ENCODE peak calls at places on chromosomes 6 and 20, in nine cellular contexts. One of them, this sample, is unnamed.

GRCh38 chr20:11496382-11496781 is 421.3 kb upstream of the BTBD3 start:
- DNase-seq in CD4-positive, alpha-beta T cell: no peak
- DNase-seq in endothelial cell: no peak
- DNase-seq in astrocyte of the spinal cord: no peak
- DNase-seq in ovary: no peak
- DNase-seq in neural progenitor cell: peak
- DNase-seq in HFFc6: no peak
- DNase-seq in BE2C: no peak
- DNase-seq in tibial nerve: no peak
- DNase-seq in this sample: no peak

GRCh38 chr6:136753624-136754023 is 38.7 kb downstream of the MAP3K5 start:
- DNase-seq in CD4-positive, alpha-beta T cell: peak
- DNase-seq in endothelial cell: no peak
- DNase-seq in astrocyte of the spinal cord: no peak
- DNase-seq in ovary: no peak
- DNase-seq in neural progenitor cell: no peak
- DNase-seq in HFFc6: no peak
- DNase-seq in BE2C: no peak
- DNase-seq in tibial nerve: no peak
- DNase-seq in this sample: no peak

GRCh38 chr20:41169791-41170351 is 32.5 kb downstream of the PLCG1 start:
- DNase-seq in CD4-positive, alpha-beta T cell: peak
- DNase-seq in endothelial cell: no peak
- DNase-seq in astrocyte of the spinal cord: peak
- DNase-seq in ovary: peak
- DNase-seq in neural progenitor cell: no peak
- DNase-seq in HFFc6: peak
- DNase-seq in BE2C: no peak
- DNase-seq in tibial nerve: no peak
- DNase-seq in this sample: no peak

GRCh38 chr6:158286413-158286812 is 25.9 kb upstream of the TULP4 start:
- DNase-seq in CD4-positive, alpha-beta T cell: no peak
- DNase-seq in endothelial cell: no peak
- DNase-seq in astrocyte of the spinal cord: peak
- DNase-seq in ovary: no peak
- DNase-seq in neural progenitor cell: no peak
- DNase-seq in HFFc6: peak
- DNase-seq in BE2C: no peak
- DNase-seq in tibial nerve: no peak
- DNase-seq in this sample: no peak

GRCh38 chr20:48880936-48881657 is 40.4 kb upstream of the ARFGEF2 start:
- DNase-seq in CD4-positive, alpha-beta T cell: no peak
- DNase-seq in endothelial cell: no peak
- DNase-seq in astrocyte of the spinal cord: no peak
- DNase-seq in ovary: no peak
- DNase-seq in neural progenitor cell: no peak
- DNase-seq in HFFc6: no peak
- DNase-seq in BE2C: no peak
- DNase-seq in tibial nerve: no peak
- DNase-seq in this sample: no peak

GRCh38 chr20:37351689-37352610 is 6.0 kb downstream of the SRC start:
- DNase-seq in CD4-positive, alpha-beta T cell: no peak
- DNase-seq in endothelial cell: no peak
- DNase-seq in astrocyte of the spinal cord: no peak
- DNase-seq in ovary: no peak
- DNase-seq in neural progenitor cell: no peak
- DNase-seq in HFFc6: no peak
- DNase-seq in BE2C: no peak
- DNase-seq in tibial nerve: no peak
- DNase-seq in this sample: no peak

GRCh38 chr6:55898342-55898741 is 23.0 kb upstream of the BMP5 start:
- DNase-seq in CD4-positive, alpha-beta T cell: no peak
- DNase-seq in endothelial cell: no peak
- DNase-seq in astrocyte of the spinal cord: peak
- DNase-seq in ovary: no peak
- DNase-seq in neural progenitor cell: no peak
- DNase-seq in HFFc6: no peak
- DNase-seq in BE2C: no peak
- DNase-seq in tibial nerve: no peak
- DNase-seq in this sample: no peak

GRCh38 chr6:107866606-107867301 is 42.6 kb upstream of the SCML4 start:
- DNase-seq in CD4-positive, alpha-beta T cell: no peak
- DNase-seq in endothelial cell: peak
- DNase-seq in astrocyte of the spinal cord: peak
- DNase-seq in ovary: no peak
- DNase-seq in neural progenitor cell: peak
- DNase-seq in HFFc6: peak
- DNase-seq in BE2C: no peak
- DNase-seq in tibial nerve: no peak
- DNase-seq in this sample: no peak

GRCh38 chr6:134826889-134827737 is 122.8 kb downstream of the ALDH8A1 start:
- DNase-seq in CD4-positive, alpha-beta T cell: no peak
- DNase-seq in endothelial cell: no peak
- DNase-seq in astrocyte of the spinal cord: peak
- DNase-seq in ovary: peak
- DNase-seq in neural progenitor cell: no peak
- DNase-seq in HFFc6: peak
- DNase-seq in BE2C: peak
- DNase-seq in tibial nerve: peak
- DNase-seq in this sample: no peak
- TF ChIP-seq CTCF in CD4-positive, alpha-beta T cell: no peak
- TF ChIP-seq CTCF in endothelial cell: no peak
- TF ChIP-seq CTCF in astrocyte of the spinal cord: no peak
- TF ChIP-seq CTCF in ovary: peak
- TF ChIP-seq CTCF in neural progenitor cell: no peak
- TF ChIP-seq CTCF in HFFc6: peak
- TF ChIP-seq CTCF in BE2C: no peak
- TF ChIP-seq CTCF in tibial nerve: no peak
- TF ChIP-seq CTCF in this sample: no peak

GRCh38 chr6:163579880-163580295 is 165.4 kb downstream of the QKI start:
- DNase-seq in CD4-positive, alpha-beta T cell: no peak
- DNase-seq in endothelial cell: no peak
- DNase-seq in astrocyte of the spinal cord: peak
- DNase-seq in ovary: no peak
- DNase-seq in neural progenitor cell: peak
- DNase-seq in HFFc6: no peak
- DNase-seq in BE2C: no peak
- DNase-seq in tibial nerve: no peak
- DNase-seq in this sample: no peak
- TF ChIP-seq CTCF in CD4-positive, alpha-beta T cell: no peak
- TF ChIP-seq CTCF in endothelial cell: no peak
- TF ChIP-seq CTCF in astrocyte of the spinal cord: peak
- TF ChIP-seq CTCF in ovary: no peak
- TF ChIP-seq CTCF in neural progenitor cell: peak
- TF ChIP-seq CTCF in HFFc6: no peak
- TF ChIP-seq CTCF in BE2C: no peak
- TF ChIP-seq CTCF in tibial nerve: peak
- TF ChIP-seq CTCF in this sample: no peak

DNA sequence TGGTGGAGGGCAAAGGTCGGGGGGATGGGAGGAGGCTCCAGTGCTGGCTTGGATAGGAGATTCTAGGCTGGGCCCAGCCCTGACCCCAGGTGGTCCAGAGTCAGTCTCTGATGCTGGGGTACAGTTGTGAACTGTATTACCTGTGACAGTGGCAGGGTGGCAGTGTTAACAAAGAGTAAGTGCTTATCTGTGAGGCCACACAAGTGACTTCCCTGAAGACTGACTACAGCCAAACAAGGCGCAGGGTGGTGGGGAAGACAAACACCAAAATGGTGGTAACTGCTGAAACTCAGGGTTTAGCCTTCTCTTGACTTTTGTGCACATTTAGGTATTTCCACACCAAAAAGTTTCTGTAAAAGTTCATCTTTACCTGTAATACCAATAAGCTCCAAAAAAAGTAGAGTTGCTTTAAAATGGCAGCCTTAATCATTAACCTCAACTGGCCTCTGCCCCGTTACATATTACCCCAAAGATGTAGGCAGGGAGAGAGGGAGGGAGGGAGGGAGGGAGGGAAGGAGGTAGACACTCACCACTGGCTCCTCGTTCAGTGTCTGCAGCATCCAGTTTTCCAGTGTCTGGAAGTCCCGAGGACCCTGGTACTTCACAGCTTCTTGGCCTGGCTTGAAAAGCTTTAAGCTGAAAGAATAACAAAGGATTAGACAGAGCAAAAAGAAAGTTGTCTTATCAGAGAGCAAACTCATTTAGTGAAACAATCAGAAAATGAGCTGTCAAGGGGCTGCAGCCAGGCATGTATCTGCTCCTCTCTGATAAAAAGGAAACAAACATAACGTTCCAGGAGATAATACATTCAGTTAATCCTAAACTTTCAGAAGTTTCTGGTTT is 11.3 kb downstream of the TXNDC5 start:
- DNase-seq in CD4-positive, alpha-beta T cell: no peak
- DNase-seq in endothelial cell: no peak
- DNase-seq in astrocyte of the spinal cord: no peak
- DNase-seq in ovary: no peak
- DNase-seq in neural progenitor cell: peak
- DNase-seq in HFFc6: no peak
- DNase-seq in BE2C: no peak
- DNase-seq in tibial nerve: no peak
- DNase-seq in this sample: no peak
- TF ChIP-seq CTCF in CD4-positive, alpha-beta T cell: no peak
- TF ChIP-seq CTCF in endothelial cell: no peak
- TF ChIP-seq CTCF in astrocyte of the spinal cord: no peak
- TF ChIP-seq CTCF in ovary: no peak
- TF ChIP-seq CTCF in neural progenitor cell: peak
- TF ChIP-seq CTCF in HFFc6: no peak
- TF ChIP-seq CTCF in BE2C: peak
- TF ChIP-seq CTCF in tibial nerve: no peak
- TF ChIP-seq CTCF in this sample: no peak

DNA sequence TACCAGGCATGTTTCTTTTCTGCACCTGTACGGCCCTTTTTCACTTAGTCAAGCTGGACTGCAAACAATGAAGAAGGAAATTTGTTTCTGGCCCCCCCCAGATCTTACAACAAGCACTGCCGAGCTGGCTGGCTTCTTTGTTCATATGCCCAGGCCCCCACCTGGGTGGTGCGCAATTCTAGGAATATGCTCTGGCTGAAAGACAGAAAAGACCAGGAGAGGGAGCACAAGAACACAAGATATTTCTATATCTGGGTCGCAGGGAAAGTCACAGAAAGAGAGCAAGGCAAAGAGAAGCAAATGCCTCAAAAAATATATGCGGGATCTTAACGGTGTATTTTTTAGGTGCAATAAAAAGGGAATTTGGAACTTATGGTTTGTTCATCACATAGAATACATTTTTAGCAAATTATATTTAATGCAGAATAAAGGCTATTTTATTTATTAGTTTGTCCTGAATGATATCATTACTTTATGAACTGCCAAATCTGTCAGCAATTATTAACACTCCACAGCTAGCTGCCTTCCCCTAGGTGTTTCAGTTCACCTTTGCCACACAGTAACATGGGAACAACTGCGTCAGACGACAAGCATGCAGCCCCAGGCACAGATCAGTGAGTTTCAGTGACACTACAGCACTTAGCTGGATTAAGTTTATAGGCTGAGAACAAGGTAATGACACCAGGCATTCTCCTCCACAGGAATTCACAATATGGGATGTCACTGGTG is 76.5 kb downstream of the GJA10 start:
- DNase-seq in CD4-positive, alpha-beta T cell: no peak
- DNase-seq in endothelial cell: peak
- DNase-seq in astrocyte of the spinal cord: peak
- DNase-seq in ovary: peak
- DNase-seq in neural progenitor cell: peak
- DNase-seq in HFFc6: peak
- DNase-seq in BE2C: peak
- DNase-seq in tibial nerve: no peak
- DNase-seq in this sample: no peak
- TF ChIP-seq CTCF in CD4-positive, alpha-beta T cell: peak
- TF ChIP-seq CTCF in endothelial cell: peak
- TF ChIP-seq CTCF in astrocyte of the spinal cord: peak
- TF ChIP-seq CTCF in ovary: no peak
- TF ChIP-seq CTCF in neural progenitor cell: peak
- TF ChIP-seq CTCF in HFFc6: peak
- TF ChIP-seq CTCF in BE2C: peak
- TF ChIP-seq CTCF in tibial nerve: peak
- TF ChIP-seq CTCF in this sample: no peak

DNA sequence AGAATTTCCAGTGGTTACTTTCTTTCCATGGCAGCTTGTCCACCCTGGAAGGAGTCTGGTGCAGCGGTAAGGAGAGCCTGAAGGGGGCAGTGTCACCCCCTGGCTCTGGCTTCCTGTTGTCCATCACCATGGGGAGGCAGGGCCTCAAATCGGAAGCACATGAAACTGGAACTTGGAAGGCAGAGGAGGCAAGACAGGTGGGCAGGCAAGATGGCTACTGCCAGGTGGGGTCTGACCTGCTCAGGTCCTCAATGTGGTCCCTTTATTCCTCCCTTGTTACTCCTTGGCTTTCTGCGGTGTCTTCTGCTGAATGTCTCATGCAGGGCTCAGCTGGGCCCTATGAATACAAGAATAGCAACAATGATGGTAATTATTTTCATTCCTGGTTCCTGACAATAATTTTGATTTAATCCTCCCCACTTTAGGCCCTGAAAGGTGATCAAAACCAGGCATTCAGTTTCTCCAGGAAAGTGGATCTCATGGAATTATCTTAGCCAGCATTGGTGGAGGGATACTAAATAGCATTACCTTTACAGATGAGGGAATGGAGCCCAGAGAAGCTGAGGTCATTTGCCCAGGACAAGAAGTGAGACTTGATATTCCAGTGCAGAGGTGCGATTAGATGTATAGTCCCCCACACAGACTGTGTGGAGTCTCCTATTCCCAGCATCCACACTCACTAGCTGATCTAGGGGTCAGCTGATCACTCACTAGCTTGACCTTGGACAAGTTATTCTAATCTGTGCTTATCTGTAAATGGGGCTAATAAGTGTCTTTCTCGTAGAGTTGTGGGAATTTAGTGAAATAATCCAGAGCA is 17.6 kb upstream of the SNAI1 start:
- DNase-seq in CD4-positive, alpha-beta T cell: no peak
- DNase-seq in endothelial cell: peak
- DNase-seq in astrocyte of the spinal cord: peak
- DNase-seq in ovary: no peak
- DNase-seq in neural progenitor cell: peak
- DNase-seq in HFFc6: no peak
- DNase-seq in BE2C: peak
- DNase-seq in tibial nerve: no peak
- DNase-seq in this sample: no peak
- TF ChIP-seq CTCF in CD4-positive, alpha-beta T cell: peak
- TF ChIP-seq CTCF in endothelial cell: peak
- TF ChIP-seq CTCF in astrocyte of the spinal cord: peak
- TF ChIP-seq CTCF in ovary: no peak
- TF ChIP-seq CTCF in neural progenitor cell: peak
- TF ChIP-seq CTCF in HFFc6: peak
- TF ChIP-seq CTCF in BE2C: peak
- TF ChIP-seq CTCF in tibial nerve: peak
- TF ChIP-seq CTCF in this sample: no peak

GRCh38 chr6:113461153-113461897 is 395.8 kb upstream of the MARCKS start:
- DNase-seq in CD4-positive, alpha-beta T cell: no peak
- DNase-seq in endothelial cell: no peak
- DNase-seq in astrocyte of the spinal cord: no peak
- DNase-seq in ovary: no peak
- DNase-seq in neural progenitor cell: peak
- DNase-seq in HFFc6: no peak
- DNase-seq in BE2C: peak
- DNase-seq in tibial nerve: no peak
- DNase-seq in this sample: no peak
- TF ChIP-seq CTCF in CD4-positive, alpha-beta T cell: no peak
- TF ChIP-seq CTCF in endothelial cell: no peak
- TF ChIP-seq CTCF in astrocyte of the spinal cord: peak
- TF ChIP-seq CTCF in ovary: no peak
- TF ChIP-seq CTCF in neural progenitor cell: peak
- TF ChIP-seq CTCF in HFFc6: peak
- TF ChIP-seq CTCF in BE2C: peak
- TF ChIP-seq CTCF in tibial nerve: no peak
- TF ChIP-seq CTCF in this sample: no peak